ENCODE peak calls at places on chromosome 15, in ten cellular contexts. H, O, T, U, Z, Q, S, E, P and I are unnamed samples. For H3K4me1, the result is how much of the 10 kb centered on the place peaks cover.

GRCh38 chr15:81113861-81114261 is 20.2 kb upstream of the CFAP161 start:
- DNase-seq in T (no peak), U (no peak), P (no peak), Q (no peak), Z (no peak), E (no peak), O (peak), S (no peak), H (no peak), I (no peak)

GRCh38 chr15:78365931-78366330 is 25.8 kb downstream of the CRABP1 start:
- DNase-seq in U (no peak), T (no peak), O (no peak), S (no peak), Q (no peak), P (no peak), E (no peak), Z (no peak), H (no peak), I (peak)

GRCh38 chr15:79540551-79540950 is 108.4 kb downstream of the MINAR1 start:
- DNase-seq in H (no peak), P (no peak), U (no peak), S (no peak), Z (no peak), O (no peak), Q (no peak), E (no peak), T (no peak), I (no peak)

GRCh38 chr15:30954674-30955073 is 36.8 kb downstream of the MTMR10 start:
- DNase-seq in U (no peak), T (no peak), Z (no peak), H (no peak), E (no peak), O (peak), S (no peak), Q (no peak), P (no peak), I (no peak)

GRCh38 chr15:59997070-59997701 is 6.9 kb upstream of the FOXB1 start:
- DNase-seq in P (peak), O (no peak), E (no peak), H (peak), Q (peak), U (no peak), S (peak), T (no peak), Z (no peak), I (no peak)

GRCh38 chr15:56383011-56383410 is 17.8 kb downstream of the TEX9 start:
- DNase-seq in U (no peak), S (no peak), E (no peak), Z (no peak), T (no peak), H (no peak), Q (no peak), P (no peak), O (no peak), I (no peak)

GRCh38 chr15:24862726-24863521 is 91.9 kb upstream of the SNRPN start:
- DNase-seq in Q (no peak), U (no peak), E (no peak), Z (no peak), P (no peak), H (no peak), T (no peak), O (peak), S (peak), I (no peak)

GRCh38 chr15:72685301-72685924 is 569 bp downstream of the HIGD2B start:
- DNase-seq in H (no peak), Z (no peak), E (no peak), U (no peak), S (no peak), O (peak), P (no peak), T (no peak), Q (no peak), I (no peak)

GRCh38 chr15:72787521-72787920 is 4.0 kb upstream of the ADPGK start:
- DNase-seq in T (no peak), H (no peak), O (no peak), P (no peak), Z (no peak), Q (no peak), S (no peak), U (no peak), E (no peak), I (no peak)

GRCh38 chr15:99998661-99999101 is 265.4 kb upstream of the LYSMD4 start:
- DNase-seq in S (no peak), O (peak), E (no peak), P (no peak), Z (no peak), H (no peak), U (peak), T (no peak), Q (no peak), I (no peak)

GRCh38 chr15:94972314-94972713 is 741.0 kb downstream of the MCTP2 start:
- DNase-seq in U (no peak), T (no peak), H (no peak), S (no peak), Q (no peak), O (no peak), E (no peak), P (no peak), Z (no peak), I (no peak)

GRCh38 chr15:96947830-96948229 is 617.3 kb downstream of the NR2F2 start:
- DNase-seq in H (no peak), Z (no peak), U (no peak), S (no peak), E (no peak), O (no peak), Q (no peak), P (no peak), T (no peak), I (no peak)

GRCh38 chr15:78407889-78408640 is 30.0 kb upstream of the IREB2 start:
- DNase-seq in T (no peak), S (no peak), O (no peak), Q (no peak), P (no peak), U (no peak), H (no peak), Z (no peak), E (no peak), I (no peak)

GRCh38 chr15:40283615-40284306 is 897 bp upstream of the ANKRD63 start:
- DNase-seq in Z (no peak), T (no peak), U (no peak), P (no peak), S (no peak), O (no peak), E (no peak), H (no peak), Q (no peak), I (no peak)

GRCh38 chr15:66729339-66729951 is 27.4 kb downstream of the SMAD6 start:
- DNase-seq in P (no peak), O (no peak), U (no peak), Z (no peak), Q (no peak), S (no peak), T (no peak), E (no peak), H (no peak), I (peak)

GRCh38 chr15:100713163-100713867 is 110.9 kb downstream of the ASB7 start:
- DNase-seq in P (no peak), Q (no peak), O (peak), E (no peak), Z (no peak), T (no peak), U (no peak), S (no peak), H (no peak), I (no peak)

GRCh38 chr15:101024111-101024695 is 105.0 kb downstream of the LRRK1 start:
- DNase-seq in P (no peak), H (no peak), Z (peak), Q (no peak), O (peak), S (no peak), U (no peak), E (no peak), T (peak), I (no peak)

GRCh38 chr15:34725565-34725964 is 29.2 kb downstream of the GJD2 start:
- DNase-seq in S (no peak), E (no peak), U (no peak), O (peak), Z (no peak), P (no peak), T (no peak), H (no peak), Q (no peak), I (no peak)

GRCh38 chr15:81196576-81197254 is at the start of gene IL16:
- DNase-seq in P (no peak), H (no peak), S (no peak), U (no peak), E (no peak), Z (no peak), T (no peak), Q (no peak), O (no peak), I (no peak)

GRCh38 chr15:36831125-36831914 is 251.9 kb downstream of the CDIN1 start:
- DNase-seq in U (no peak), Q (no peak), T (no peak), P (no peak), H (no peak), O (peak), Z (no peak), S (no peak), E (peak), I (no peak)

GRCh38 chr15:76192715-76193114 is 118.6 kb downstream of the ETFA start:
- DNase-seq in O (no peak), E (no peak), T (no peak), Z (no peak), P (no peak), S (no peak), Q (no peak), H (no peak), U (no peak), I (no peak)

GRCh38 chr15:97319316-97319715 is 641.2 kb upstream of the ARRDC4 start:
- DNase-seq in T (no peak), E (no peak), U (no peak), S (no peak), Q (no peak), P (no peak), Z (no peak), H (no peak), O (no peak), I (no peak)

GRCh38 chr15:72838311-72838731 is 54.8 kb upstream of the ADPGK start:
- DNase-seq in T (no peak), S (no peak), O (peak), U (no peak), P (no peak), E (no peak), Z (no peak), Q (no peak), H (peak), I (no peak)

GRCh38 chr15:66898656-66899402 is 166.6 kb upstream of the SMAD3 start:
- DNase-seq in S (no peak), Z (no peak), Q (no peak), U (no peak), P (no peak), E (no peak), T (no peak), O (no peak), H (no peak), I (no peak)

GRCh38 chr15:66655511-66655910 is 46.5 kb upstream of the SMAD6 start:
- DNase-seq in P (no peak), Q (no peak), S (no peak), O (no peak), Z (no peak), T (no peak), H (no peak), U (no peak), E (no peak), I (no peak)

GRCh38 chr15:30816430-30816829 is 87.3 kb upstream of the FAN1 start:
- DNase-seq in T (no peak), Z (no peak), Q (no peak), U (no peak), S (no peak), P (no peak), H (no peak), E (no peak), O (no peak), I (no peak)

GRCh38 chr15:49842331-49842730 is 221.5 kb downstream of the DTWD1 start:
- DNase-seq in Q (no peak), Z (no peak), U (no peak), S (no peak), H (no peak), P (no peak), E (no peak), O (no peak), T (no peak), I (no peak)

GRCh38 chr15:99944131-99944530 is 210.9 kb upstream of the LYSMD4 start:
- DNase-seq in E (no peak), P (no peak), Z (no peak), H (no peak), O (no peak), Q (no peak), U (no peak), T (no peak), S (no peak), I (no peak)

GRCh38 chr15:96144734-96145133 is 185.8 kb upstream of the NR2F2 start:
- DNase-seq in P (no peak), U (no peak), Q (no peak), T (no peak), H (no peak), S (no peak), O (no peak), Z (no peak), E (no peak), I (no peak)

GRCh38 chr15:66387176-66388056 is 704 bp downstream of the MAP2K1 start:
- DNase-seq in E (no peak), Z (peak), Q (peak), T (peak), P (peak), U (peak), S (peak), O (peak), H (peak), I (peak)

GRCh38 chr15:90479656-90480055 is 50.1 kb upstream of the CRTC3 start:
- DNase-seq in Z (no peak), P (no peak), H (no peak), O (peak), U (no peak), T (no peak), E (no peak), Q (no peak), S (no peak), I (peak)

GRCh38 chr15:59616390-59616789 is 4.8 kb downstream of the GCNT3 start:
- DNase-seq in S (no peak), U (no peak), Z (no peak), E (no peak), P (no peak), O (no peak), Q (no peak), T (no peak), H (no peak), I (peak)

GRCh38 chr15:24772709-24773373 is 97.3 kb downstream of the NPAP1 start:
- DNase-seq in P (peak), O (peak), E (no peak), H (no peak), U (peak), T (peak), Z (no peak), Q (peak), S (no peak), I (peak)

GRCh38 chr15:78625621-78626280 is 5.0 kb upstream of the CHRNA3 start:
- DNase-seq in U (peak), P (no peak), T (no peak), S (peak), Q (no peak), E (no peak), H (no peak), Z (no peak), O (no peak), I (peak)

GRCh38 chr15:100096700-100097099 is 245.1 kb downstream of the ADAMTS17 start:
- DNase-seq in S (no peak), E (no peak), H (peak), Q (no peak), O (no peak), Z (no peak), U (no peak), P (no peak), T (no peak), I (no peak)

GRCh38 chr15:35003928-35004327 is 15.8 kb upstream of the ZNF770 start:
- DNase-seq in T (no peak), Q (no peak), H (no peak), S (no peak), U (no peak), O (no peak), P (no peak), Z (no peak), E (no peak), I (no peak)

GRCh38 chr15:70493787-70494514 is 269.4 kb downstream of the UACA start:
- DNase-seq in H (no peak), T (no peak), E (no peak), Z (no peak), Q (no peak), P (no peak), S (no peak), O (peak), U (no peak), I (no peak)

GRCh38 chr15:49734831-49735508 is 114.1 kb downstream of the DTWD1 start:
- DNase-seq in S (no peak), Q (no peak), U (no peak), P (no peak), T (no peak), O (no peak), E (no peak), H (no peak), Z (no peak), I (no peak)

GRCh38 chr15:48510976-48511375 is 134.5 kb downstream of the FBN1 start:
- DNase-seq in Q (no peak), U (no peak), P (no peak), H (no peak), O (no peak), E (no peak), S (peak), Z (no peak), T (no peak), I (no peak)
- TF ChIP-seq CTCF in Q (no peak), U (no peak), P (no peak), H (no peak), O (no peak), E (no peak), S (no peak), Z (no peak), T (no peak), I (no peak)

GRCh38 chr15:47661661-47662180 is 55.6 kb upstream of the SEMA6D start:
- DNase-seq in U (no peak), O (no peak), Q (no peak), P (no peak), H (no peak), S (no peak), E (no peak), T (no peak), Z (no peak), I (no peak)

GRCh38 chr15:47663106-47663505 is 54.2 kb upstream of the SEMA6D start:
- DNase-seq in T (no peak), S (no peak), O (peak), H (no peak), U (no peak), P (no peak), E (no peak), Q (no peak), Z (no peak), I (no peak)
- H3K4me1 ChIP-seq in T (under half), S (under half), O (under half), H (under half), U (under half), P (under half), E (under half), Q (under half), Z (under half), I (under half)

DNA sequence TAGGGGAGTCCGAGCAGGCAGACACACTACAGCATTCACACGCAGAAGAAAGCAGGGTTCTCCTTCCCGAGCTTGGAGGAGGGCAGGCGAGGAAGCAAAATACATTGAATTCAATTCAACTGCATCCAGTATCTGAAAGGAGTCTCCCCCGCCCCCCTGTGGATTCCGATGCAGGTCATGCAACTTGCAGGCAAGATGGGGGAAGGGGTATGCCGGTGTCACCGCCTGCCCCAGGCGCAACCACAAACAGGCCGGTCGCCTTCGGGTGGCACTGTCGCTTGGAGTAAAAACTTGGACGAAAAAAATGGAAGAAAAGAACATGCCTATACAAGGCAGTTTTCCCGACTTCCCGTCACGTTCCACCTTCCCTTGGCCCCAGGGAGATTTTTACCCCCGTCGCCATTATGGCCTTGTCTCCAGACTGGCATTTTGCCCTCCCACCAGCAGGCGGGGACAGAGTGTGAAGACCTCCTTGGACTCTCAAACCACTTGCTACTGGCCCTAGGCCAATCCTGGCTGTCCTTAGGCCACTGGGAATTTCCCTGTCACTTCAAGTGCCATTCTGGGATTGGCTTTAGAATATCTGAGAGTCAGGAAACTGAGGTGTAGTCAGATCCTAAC is 1.6 kb upstream of the NTRK3 start:
- DNase-seq in Z (no peak), P (no peak), U (peak), H (peak), S (no peak), Q (no peak), O (no peak), T (no peak), E (no peak), I (peak)
- TF ChIP-seq CTCF in Z (no peak), P (no peak), U (peak), H (peak), S (peak), Q (no peak), O (no peak), T (no peak), E (peak), I (peak)

DNA sequence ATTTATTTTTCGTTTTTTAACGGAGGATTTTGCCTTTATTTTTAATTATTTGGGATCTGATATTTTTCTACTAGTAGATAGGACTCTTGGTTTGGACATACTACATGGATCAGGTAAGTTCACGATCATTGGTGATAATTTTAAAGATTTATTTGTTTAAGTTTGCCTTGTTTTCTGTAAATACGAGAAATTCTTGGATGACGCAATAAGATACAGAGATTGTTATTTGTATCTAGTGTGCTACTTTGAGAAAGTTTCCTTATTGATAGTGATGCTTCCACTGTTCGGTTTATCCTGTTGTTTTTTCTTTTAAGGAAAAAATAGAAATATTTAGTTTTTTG is 558 bp downstream of the CHD2 start:
- DNase-seq in T (no peak), O (no peak), U (no peak), H (no peak), S (no peak), P (no peak), E (no peak), Z (no peak), Q (no peak), I (no peak)
- H3K4me1 ChIP-seq in T (under half), O (under half), U (under half), H (under half), S (half or more), P (half or more), E (under half), Z (under half), Q (half or more), I (under half)

GRCh38 chr15:42373936-42374335 is 14.6 kb downstream of the CAPN3 start:
- DNase-seq in Z (no peak), Q (no peak), P (no peak), H (no peak), T (no peak), S (no peak), U (no peak), O (no peak), E (no peak), I (no peak)

GRCh38 chr15:42373274-42373673 is 14.0 kb downstream of the CAPN3 start:
- DNase-seq in P (no peak), Z (no peak), H (no peak), T (no peak), Q (no peak), S (no peak), O (no peak), U (no peak), E (no peak), I (peak)

GRCh38 chr15:42368096-42368495 is 8.8 kb downstream of the CAPN3 start:
- DNase-seq in O (no peak), T (no peak), S (no peak), Z (no peak), U (no peak), Q (no peak), H (no peak), P (no peak), E (no peak), I (no peak)

GRCh38 chr15:42374810-42375209 is 15.5 kb downstream of the CAPN3 start:
- DNase-seq in Z (no peak), E (no peak), Q (no peak), O (no peak), H (no peak), T (no peak), U (no peak), P (no peak), S (no peak), I (no peak)

GRCh38 chr15:42371125-42371524 is 11.8 kb downstream of the CAPN3 start:
- DNase-seq in Z (no peak), T (no peak), P (no peak), O (peak), S (no peak), H (no peak), U (no peak), E (no peak), Q (no peak), I (no peak)
- TF ChIP-seq CTCF in Z (no peak), T (no peak), P (no peak), O (peak), S (peak), H (peak), U (no peak), E (no peak), Q (no peak), I (no peak)

GRCh38 chr15:64009241-64009640 is 37.0 kb downstream of the DAPK2 start:
- DNase-seq in O (no peak), S (no peak), U (no peak), T (no peak), H (no peak), P (no peak), Z (no peak), E (no peak), Q (no peak), I (no peak)
- H3K4me1 ChIP-seq in O (under half), S (under half), U (under half), T (under half), H (under half), P (half or more), Z (under half), E (under half), Q (under half), I (half or more)

GRCh38 chr15:38624248-38625214 is 59.9 kb upstream of the RASGRP1 start:
- DNase-seq in E (no peak), U (no peak), P (no peak), Q (no peak), T (no peak), S (no peak), Z (no peak), H (no peak), O (no peak), I (no peak)
- TF ChIP-seq CTCF in E (no peak), U (no peak), P (no peak), Q (no peak), T (no peak), S (no peak), Z (no peak), H (no peak), O (no peak), I (no peak)